ENCODE peak calls at places on chromosomes 6 and 20, in nine cellular contexts. F is spleen, C is left ventricle myocardium inferior, X is gastrocnemius medialis, Q is right lobe of liver, U is tibial nerve, G is A549, W is K562, Y is pancreas. L is an unnamed sample. For H3K4me1, the result is how much of the 10 kb centered on the place peaks cover.

GRCh38 chr6:161074496-161075140 is 83.0 kb downstream of the MAP3K4 start:
- DNase-seq in F (no peak), C (no peak), X (no peak), Q (no peak), U (no peak), G (no peak), W (no peak), Y (no peak), L (no peak)

GRCh38 chr6:168527451-168528210 is 86.6 kb downstream of the SMOC2 start:
- DNase-seq in F (peak), C (no peak), X (no peak), Q (no peak), U (no peak), G (no peak), W (no peak), Y (no peak), L (no peak)

GRCh38 chr20:25991756-25992130 is 295.1 kb upstream of the ZNF337 start:
- DNase-seq in F (peak), C (no peak), X (no peak), Q (no peak), U (no peak), G (no peak), W (no peak), Y (no peak), L (no peak)

GRCh38 chr20:19498756-19499155 is 259.3 kb upstream of the RIN2 start:
- DNase-seq in F (no peak), C (no peak), X (no peak), Q (no peak), U (no peak), G (no peak), W (no peak), Y (peak), L (no peak)

GRCh38 chr6:36954262-36954931 is at the start of gene PI16:
- DNase-seq in F (peak), C (no peak), X (no peak), Q (peak), U (no peak), G (no peak), W (peak), Y (no peak), L (no peak)

GRCh38 chr20:51837876-51838420 is 35.6 kb upstream of the SALL4 start:
- DNase-seq in F (no peak), C (no peak), X (no peak), Q (no peak), U (no peak), G (no peak), W (no peak), Y (no peak), L (no peak)

GRCh38 chr6:109034439-109035041 is 60.1 kb downstream of the SESN1 start:
- DNase-seq in F (no peak), C (no peak), X (no peak), Q (no peak), U (no peak), G (no peak), W (no peak), Y (no peak), L (no peak)

GRCh38 chr20:5181955-5182354 is 55.1 kb downstream of the CDS2 start:
- DNase-seq in F (no peak), C (no peak), X (no peak), Q (no peak), U (no peak), G (no peak), W (no peak), Y (no peak), L (no peak)

GRCh38 chr6:56803594-56803993 is 151.3 kb upstream of the BEND6 start:
- DNase-seq in F (no peak), C (no peak), X (no peak), Q (no peak), U (no peak), G (no peak), W (no peak), Y (no peak), L (no peak)

GRCh38 chr20:64158346-64159285 is 5.6 kb upstream of the MYT1 start:
- DNase-seq in F (no peak), C (no peak), X (no peak), Q (no peak), U (no peak), G (no peak), W (no peak), Y (no peak), L (no peak)

GRCh38 chr6:137764464-137764863 is 102.6 kb upstream of the TNFAIP3 start:
- DNase-seq in F (no peak), C (no peak), X (no peak), Q (no peak), U (no peak), G (no peak), W (no peak), Y (no peak), L (no peak)

DNA sequence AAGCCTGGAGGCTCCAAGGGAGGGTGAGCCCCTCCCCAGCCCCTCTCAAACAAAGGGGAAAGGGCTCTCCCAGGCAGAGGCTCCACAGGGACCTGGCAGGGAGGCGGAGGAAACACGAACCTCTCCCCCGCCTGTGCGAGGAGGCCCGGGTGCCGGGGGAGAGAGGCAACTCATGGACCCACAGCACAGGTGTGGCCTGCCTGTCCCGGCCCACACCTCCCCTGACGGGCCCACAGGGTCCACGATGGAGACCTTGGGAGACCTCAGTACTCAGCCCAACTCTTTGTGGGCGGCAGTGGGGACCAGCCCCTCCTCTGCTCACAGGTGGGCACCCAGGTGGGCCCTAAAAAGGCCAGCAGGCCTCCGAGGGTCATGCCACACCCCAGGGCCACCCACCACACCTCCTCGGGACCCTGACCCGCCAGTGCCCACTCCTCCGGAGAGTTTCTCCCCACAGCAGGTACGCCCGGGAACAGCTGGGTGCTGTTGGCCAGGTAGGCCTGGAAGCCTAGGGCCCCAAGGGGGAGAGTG is 12.2 kb downstream of the LAMA5 start:
- DNase-seq in F (no peak), C (no peak), X (no peak), Q (no peak), U (no peak), G (no peak), W (no peak), Y (no peak), L (peak)
- H3K27ac ChIP-seq in F (peak), C (peak), X (peak), Q (peak), U (peak), G (peak), W (no peak), Y (peak), L (peak)

GRCh38 chr6:28774292-28775051 is 149.3 kb downstream of the TRIM27 start:
- DNase-seq in F (no peak), C (no peak), X (no peak), Q (no peak), U (no peak), G (no peak), W (no peak), Y (no peak), L (no peak)

GRCh38 chr6:28769626-28770402 is 154.0 kb downstream of the TRIM27 start:
- DNase-seq in F (no peak), C (no peak), X (no peak), Q (no peak), U (no peak), G (peak), W (peak), Y (no peak), L (no peak)

GRCh38 chr6:28770732-28771131 is 153.1 kb downstream of the TRIM27 start:
- DNase-seq in F (no peak), C (no peak), X (no peak), Q (no peak), U (no peak), G (no peak), W (no peak), Y (no peak), L (no peak)

GRCh38 chr6:28772480-28773381 is 151.1 kb downstream of the TRIM27 start:
- DNase-seq in F (no peak), C (no peak), X (no peak), Q (no peak), U (no peak), G (no peak), W (peak), Y (no peak), L (no peak)

DNA sequence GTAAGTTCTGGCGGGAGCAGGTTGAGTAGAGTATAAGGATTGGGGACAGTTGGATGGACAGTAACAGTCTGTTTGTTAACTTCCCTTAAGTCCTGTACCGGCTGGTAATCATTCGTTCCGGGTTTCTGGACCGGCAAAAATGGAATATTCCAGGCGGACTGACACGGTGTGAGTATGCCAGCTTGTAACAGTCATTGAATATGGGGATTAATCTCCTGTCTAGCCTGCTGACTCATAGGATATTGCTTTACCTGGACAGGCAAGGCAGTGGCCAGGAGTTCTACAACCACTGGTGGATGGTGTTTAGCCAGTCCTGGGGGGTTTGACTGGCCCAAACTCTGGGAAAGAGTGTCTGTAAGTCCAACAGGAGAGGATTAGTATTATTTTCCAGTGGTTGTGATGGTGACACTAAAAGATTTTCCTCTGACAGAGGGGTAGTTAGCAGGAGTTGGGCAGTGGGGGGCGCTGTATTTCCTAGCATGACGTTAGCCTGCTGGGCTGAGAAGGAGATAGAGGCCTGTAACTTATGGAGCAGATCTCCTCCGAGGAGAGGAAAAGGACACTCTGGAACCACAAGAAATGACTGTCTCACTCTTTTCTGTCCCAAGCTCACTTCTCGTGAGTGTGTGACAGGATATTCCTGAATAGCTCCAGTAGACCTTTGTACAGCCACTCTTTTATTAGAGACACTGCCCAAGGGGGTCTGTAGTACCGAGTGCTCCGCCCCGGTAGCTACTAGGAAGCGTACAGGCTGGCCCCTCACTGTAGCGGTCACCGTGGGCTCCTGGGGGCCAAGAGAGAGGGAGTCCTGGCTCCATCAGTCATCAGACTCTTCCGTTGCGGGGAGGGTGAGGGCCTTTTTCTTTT is 152.2 kb downstream of the TRIM27 start:
- DNase-seq in F (no peak), C (no peak), X (no peak), Q (no peak), U (no peak), G (no peak), W (peak), Y (no peak), L (no peak)
- TF ChIP-seq CTCF in F (no peak), C (no peak), X (no peak), Q (no peak), U (no peak), G (no peak), W (peak), Y (no peak), L (no peak)

GRCh38 chr6:26199057-26199772 is 112.0 kb downstream of the HFE start:
- DNase-seq in F (peak), C (peak), X (no peak), Q (peak), U (no peak), G (no peak), W (peak), Y (no peak), L (peak)

GRCh38 chr6:26199773-26200728 is 112.8 kb downstream of the HFE start:
- DNase-seq in F (no peak), C (no peak), X (no peak), Q (no peak), U (no peak), G (no peak), W (peak), Y (no peak), L (no peak)

GRCh38 chr6:26202811-26203583 is 115.8 kb downstream of the HFE start:
- DNase-seq in F (no peak), C (no peak), X (no peak), Q (no peak), U (no peak), G (no peak), W (peak), Y (no peak), L (no peak)

GRCh38 chr6:26202201-26202611 is 115.0 kb downstream of the HFE start:
- DNase-seq in F (no peak), C (no peak), X (no peak), Q (no peak), U (no peak), G (no peak), W (peak), Y (no peak), L (no peak)

DNA sequence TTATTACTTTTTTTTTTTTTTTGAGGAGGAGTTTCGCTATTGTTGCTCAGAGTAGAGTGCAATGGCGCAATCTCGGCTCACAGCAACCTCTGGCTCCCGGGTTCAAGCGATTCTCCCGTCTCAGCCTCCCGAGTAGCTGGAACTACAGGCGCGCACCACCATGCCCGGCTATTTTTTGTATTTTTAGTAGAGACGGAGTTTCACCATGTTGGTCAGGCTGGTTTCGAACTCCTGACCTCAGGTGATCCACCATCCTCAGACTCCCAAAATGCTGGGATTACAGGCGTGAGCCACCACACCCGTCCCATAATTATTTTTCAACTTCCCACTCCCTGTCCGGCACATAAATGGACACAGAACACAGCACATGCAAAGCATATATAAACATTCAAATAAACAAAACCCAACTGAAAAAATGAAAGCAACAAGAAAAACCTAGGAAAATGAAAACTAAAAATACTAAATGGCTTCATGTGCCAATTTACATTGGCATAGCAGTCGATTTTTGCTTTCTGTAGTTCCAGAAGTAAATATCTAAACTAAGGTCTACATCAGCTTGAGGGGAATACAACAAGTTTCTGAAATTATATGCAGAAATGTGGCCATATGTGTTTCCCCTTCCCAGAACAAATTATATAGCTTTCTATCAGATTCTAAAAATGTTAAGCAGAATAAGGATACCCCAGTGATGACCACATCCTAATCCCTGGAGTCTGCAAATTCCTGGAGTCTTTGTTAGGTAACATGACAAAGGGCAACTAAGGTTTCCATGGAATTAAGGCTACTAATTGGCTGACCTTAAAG is 113.9 kb downstream of the HFE start:
- DNase-seq in F (no peak), C (no peak), X (no peak), Q (no peak), U (no peak), G (no peak), W (peak), Y (no peak), L (no peak)
- H3K4me1 ChIP-seq in F (under half), C (half or more), X (under half), Q (under half), U (under half), G (under half), W (under half), Y (under half), L (half or more)

GRCh38 chr20:3612795-3613560 is 50.2 kb downstream of the GFRA4 start:
- DNase-seq in F (no peak), C (no peak), X (no peak), Q (no peak), U (no peak), G (no peak), W (no peak), Y (no peak), L (no peak)

GRCh38 chr20:3614509-3614908 is 48.7 kb downstream of the GFRA4 start:
- DNase-seq in F (no peak), C (no peak), X (no peak), Q (no peak), U (no peak), G (no peak), W (no peak), Y (no peak), L (no peak)

GRCh38 chr20:3621111-3621510 is 42.1 kb downstream of the GFRA4 start:
- DNase-seq in F (no peak), C (no peak), X (no peak), Q (no peak), U (no peak), G (no peak), W (no peak), Y (no peak), L (no peak)

GRCh38 chr20:3613821-3614440 is 49.3 kb downstream of the GFRA4 start:
- DNase-seq in F (no peak), C (no peak), X (no peak), Q (no peak), U (no peak), G (no peak), W (no peak), Y (no peak), L (no peak)

DNA sequence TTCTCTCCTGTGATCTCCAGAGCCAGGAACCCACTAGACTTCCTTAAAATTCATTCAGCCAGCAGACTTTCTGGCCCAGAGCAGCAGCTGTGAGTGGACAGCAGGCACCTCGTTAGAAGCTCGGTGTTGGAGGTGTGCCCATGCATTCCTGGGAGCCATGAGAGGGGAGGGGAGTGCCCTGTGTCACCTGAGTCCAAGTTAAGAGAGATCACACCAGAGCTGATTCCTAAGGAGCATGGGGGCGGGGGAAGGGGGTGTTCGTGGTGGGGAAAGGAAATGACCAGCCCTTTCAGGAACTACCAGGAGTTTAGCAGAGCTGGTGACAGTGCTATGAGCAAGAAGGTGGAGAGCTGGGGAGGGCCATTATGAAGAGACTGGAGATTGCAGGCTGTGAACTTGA is 46.9 kb downstream of the GFRA4 start:
- DNase-seq in F (no peak), C (peak), X (no peak), Q (no peak), U (no peak), G (no peak), W (no peak), Y (peak), L (peak)
- H3K27ac ChIP-seq in F (no peak), C (no peak), X (no peak), Q (no peak), U (no peak), G (no peak), W (no peak), Y (no peak), L (no peak)

DNA sequence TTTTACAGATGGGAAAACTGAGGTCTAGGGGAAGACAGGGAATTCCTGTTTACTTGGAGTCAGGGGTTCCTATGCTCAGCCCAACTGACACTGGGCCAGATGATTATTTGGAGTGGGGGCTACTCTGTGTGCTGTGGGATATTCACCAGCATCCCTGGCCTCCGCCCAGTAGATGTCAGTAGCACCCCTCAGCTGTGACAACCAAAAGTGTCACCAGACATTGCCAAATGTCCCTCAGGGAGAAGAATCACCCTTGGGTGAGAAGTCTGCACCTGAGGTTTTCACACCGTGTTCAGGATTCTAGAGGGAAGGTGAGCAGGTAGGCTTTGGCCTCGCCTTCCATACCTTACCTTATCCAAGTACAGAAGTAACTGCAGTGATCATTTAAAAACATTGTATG is 27.6 kb downstream of the CDH26 start:
- DNase-seq in F (no peak), C (peak), X (no peak), Q (no peak), U (no peak), G (no peak), W (peak), Y (no peak), L (no peak)
- TF ChIP-seq CTCF in F (peak), C (peak), X (no peak), Q (no peak), U (no peak), G (no peak), W (peak), Y (no peak), L (no peak)

GRCh38 chr6:134249759-134250602 is 67.9 kb downstream of the SGK1 start:
- DNase-seq in F (no peak), C (no peak), X (no peak), Q (no peak), U (no peak), G (no peak), W (peak), Y (no peak), L (no peak)

GRCh38 chr6:134247854-134248580 is 69.9 kb downstream of the SGK1 start:
- DNase-seq in F (no peak), C (no peak), X (no peak), Q (no peak), U (no peak), G (no peak), W (no peak), Y (no peak), L (no peak)

GRCh38 chr6:134247271-134247833 is 70.6 kb downstream of the SGK1 start:
- DNase-seq in F (peak), C (no peak), X (peak), Q (no peak), U (no peak), G (no peak), W (no peak), Y (no peak), L (no peak)

GRCh38 chr6:134250776-134251175 is 67.1 kb downstream of the SGK1 start:
- DNase-seq in F (no peak), C (no peak), X (no peak), Q (no peak), U (no peak), G (no peak), W (no peak), Y (no peak), L (no peak)

DNA sequence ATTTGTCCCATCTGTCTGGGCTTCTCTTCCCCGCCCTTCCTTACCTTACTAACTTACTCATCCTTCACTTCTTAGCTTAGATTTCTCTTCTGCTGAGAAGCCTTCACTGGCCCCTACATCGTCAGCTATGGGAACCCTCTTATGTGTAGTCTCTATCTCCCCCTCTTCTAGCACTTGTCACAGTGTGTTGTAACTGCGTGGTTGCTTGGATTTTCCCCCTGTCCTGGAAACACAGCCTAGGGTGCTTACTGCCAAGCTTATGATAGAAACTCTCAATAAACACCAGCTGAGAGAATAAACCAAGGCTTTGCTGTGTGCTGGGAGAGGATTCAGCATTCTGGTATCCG is 68.5 kb downstream of the SGK1 start:
- DNase-seq in F (no peak), C (no peak), X (no peak), Q (no peak), U (no peak), G (no peak), W (no peak), Y (no peak), L (no peak)
- H3K4me1 ChIP-seq in F (under half), C (under half), X (under half), Q (under half), U (under half), G (under half), W (under half), Y (half or more), L (under half)

GRCh38 chr6:27972750-27973149 is 15.7 kb downstream of the OR2B6 start:
- DNase-seq in F (no peak), C (no peak), X (no peak), Q (no peak), U (no peak), G (no peak), W (no peak), Y (no peak), L (no peak)
- H3K27ac ChIP-seq in F (no peak), C (no peak), X (no peak), Q (no peak), U (no peak), G (no peak), W (no peak), Y (no peak), L (no peak)